ENCODE peak calls at places on chromosomes 6 and 20, in eight cellular contexts. One of them, this sample, is unnamed.

GRCh38 chr6:144284753-144285547 is at the start of gene UTRN:
- DNase-seq in GM12865: peak; percentile 71
- DNase-seq in HepG2: peak; percentile 74
- DNase-seq in GM23338: peak; percentile 94
- DNase-seq in gastrocnemius medialis: peak; percentile 67
- DNase-seq in DND-41: peak; percentile 75
- DNase-seq in lower lobe of right lung: peak; percentile 87
- DNase-seq in uterus: peak; percentile 80
- DNase-seq in this sample: peak; percentile 94

GRCh38 chr20:16518068-16518783 is 55.0 kb downstream of the KIF16B start:
- DNase-seq in lower lobe of right lung: no peak
- DNase-seq in HepG2: peak; percentile 60
- DNase-seq in gastrocnemius medialis: peak; percentile 51
- DNase-seq in DND-41: peak; percentile 12
- DNase-seq in uterus: no peak
- DNase-seq in GM12865: peak; percentile 54
- DNase-seq in GM23338: peak; percentile 88
- DNase-seq in this sample: peak; percentile 37

GRCh38 chr20:46784450-46785127 is 75.1 kb downstream of the SLC2A10 start:
- DNase-seq in gastrocnemius medialis: no peak
- DNase-seq in GM12865: no peak
- DNase-seq in DND-41: no peak
- DNase-seq in lower lobe of right lung: no peak
- DNase-seq in HepG2: peak; percentile 29
- DNase-seq in GM23338: no peak
- DNase-seq in uterus: peak; percentile 15
- DNase-seq in this sample: no peak

GRCh38 chr6:79570129-79570801 is 33.0 kb upstream of the LCA5 start:
- DNase-seq in DND-41: no peak
- DNase-seq in gastrocnemius medialis: no peak
- DNase-seq in GM23338: peak; percentile 92
- DNase-seq in GM12865: no peak
- DNase-seq in lower lobe of right lung: no peak
- DNase-seq in HepG2: peak; percentile 57
- DNase-seq in uterus: peak; percentile 32
- DNase-seq in this sample: no peak

GRCh38 chr20:18738055-18738454 is 75.5 kb upstream of the SCP2D1 start:
- DNase-seq in GM23338: no peak
- DNase-seq in lower lobe of right lung: peak; percentile 65
- DNase-seq in HepG2: no peak
- DNase-seq in DND-41: no peak
- DNase-seq in GM12865: no peak
- DNase-seq in uterus: no peak
- DNase-seq in gastrocnemius medialis: no peak
- DNase-seq in this sample: no peak

GRCh38 chr6:100447900-100448700 is 16.6 kb downstream of the SIM1 start:
- DNase-seq in uterus: no peak
- DNase-seq in lower lobe of right lung: no peak
- DNase-seq in GM12865: no peak
- DNase-seq in HepG2: no peak
- DNase-seq in GM23338: peak; percentile 40
- DNase-seq in DND-41: no peak
- DNase-seq in gastrocnemius medialis: no peak
- DNase-seq in this sample: no peak

GRCh38 chr6:157635388-157636244 is 187.4 kb upstream of the SNX9 start:
- DNase-seq in HepG2: no peak
- DNase-seq in uterus: peak; percentile 93
- DNase-seq in lower lobe of right lung: no peak
- DNase-seq in GM23338: peak; percentile 34
- DNase-seq in GM12865: no peak
- DNase-seq in DND-41: no peak
- DNase-seq in gastrocnemius medialis: no peak
- DNase-seq in this sample: no peak

GRCh38 chr6:83511901-83512681 is at the start of gene PRSS35:
- DNase-seq in DND-41: no peak
- DNase-seq in gastrocnemius medialis: no peak
- DNase-seq in uterus: peak; percentile 23
- DNase-seq in lower lobe of right lung: peak; percentile 58
- DNase-seq in GM23338: peak; percentile 89
- DNase-seq in HepG2: peak; percentile 7
- DNase-seq in GM12865: peak; percentile 38
- DNase-seq in this sample: peak; percentile 87

GRCh38 chr6:5936611-5937010 is 70.1 kb downstream of the NRN1 start:
- DNase-seq in DND-41: no peak
- DNase-seq in uterus: no peak
- DNase-seq in GM23338: no peak
- DNase-seq in lower lobe of right lung: no peak
- DNase-seq in GM12865: no peak
- DNase-seq in HepG2: no peak
- DNase-seq in gastrocnemius medialis: no peak
- DNase-seq in this sample: no peak

GRCh38 chr6:16882230-16882629 is 121.0 kb upstream of the ATXN1 start:
- DNase-seq in lower lobe of right lung: no peak
- DNase-seq in GM12865: no peak
- DNase-seq in GM23338: no peak
- DNase-seq in HepG2: no peak
- DNase-seq in uterus: no peak
- DNase-seq in gastrocnemius medialis: no peak
- DNase-seq in DND-41: no peak
- DNase-seq in this sample: no peak

GRCh38 chr6:16883414-16883813 is 122.2 kb upstream of the ATXN1 start:
- DNase-seq in lower lobe of right lung: no peak
- DNase-seq in GM12865: no peak
- DNase-seq in GM23338: no peak
- DNase-seq in HepG2: no peak
- DNase-seq in DND-41: no peak
- DNase-seq in uterus: no peak
- DNase-seq in gastrocnemius medialis: no peak
- DNase-seq in this sample: no peak

GRCh38 chr6:16885411-16886160 is 124.3 kb upstream of the ATXN1 start:
- DNase-seq in gastrocnemius medialis: no peak
- DNase-seq in GM23338: no peak
- DNase-seq in HepG2: no peak
- DNase-seq in lower lobe of right lung: no peak
- DNase-seq in GM12865: no peak
- DNase-seq in DND-41: no peak
- DNase-seq in uterus: no peak
- DNase-seq in this sample: no peak
- H3K4me3 ChIP-seq in gastrocnemius medialis: no peak overlapping the region
- H3K4me3 ChIP-seq in GM23338: no peak overlapping the region
- H3K4me3 ChIP-seq in HepG2: no peak overlapping the region
- H3K4me3 ChIP-seq in lower lobe of right lung: no peak overlapping the region
- H3K4me3 ChIP-seq in GM12865: no peak overlapping the region
- H3K4me3 ChIP-seq in DND-41: no peak overlapping the region
- H3K4me3 ChIP-seq in uterus: no peak overlapping the region
- H3K4me3 ChIP-seq in this sample: no peak overlapping the region

GRCh38 chr6:33410050-33410710 is 634 bp upstream of the PHF1 start:
- DNase-seq in gastrocnemius medialis: peak; percentile 97
- DNase-seq in HepG2: peak; percentile 96
- DNase-seq in GM12865: peak; percentile 99
- DNase-seq in DND-41: peak; percentile 98
- DNase-seq in GM23338: peak; percentile 98
- DNase-seq in uterus: peak; percentile 97
- DNase-seq in lower lobe of right lung: peak; percentile 99
- DNase-seq in this sample: peak; percentile 99
- H3K4me3 ChIP-seq in gastrocnemius medialis: peak overlapping the region; percentile 97
- H3K4me3 ChIP-seq in HepG2: peak overlapping the region; percentile 86
- H3K4me3 ChIP-seq in GM12865: peak overlapping the region; percentile 75
- H3K4me3 ChIP-seq in DND-41: peak overlapping the region; percentile 75
- H3K4me3 ChIP-seq in GM23338: peak overlapping the region; percentile 81
- H3K4me3 ChIP-seq in uterus: peak overlapping the region; percentile 85
- H3K4me3 ChIP-seq in lower lobe of right lung: peak overlapping the region; percentile 96
- H3K4me3 ChIP-seq in this sample: peak overlapping the region; percentile 99

GRCh38 chr6:14874975-14875677 is 370.7 kb upstream of the JARID2 start:
- DNase-seq in HepG2: no peak
- DNase-seq in lower lobe of right lung: no peak
- DNase-seq in gastrocnemius medialis: no peak
- DNase-seq in GM23338: no peak
- DNase-seq in DND-41: no peak
- DNase-seq in uterus: no peak
- DNase-seq in GM12865: no peak
- DNase-seq in this sample: no peak

GRCh38 chr6:14875678-14876063 is 370.2 kb upstream of the JARID2 start:
- DNase-seq in HepG2: no peak
- DNase-seq in GM23338: no peak
- DNase-seq in gastrocnemius medialis: no peak
- DNase-seq in DND-41: no peak
- DNase-seq in lower lobe of right lung: no peak
- DNase-seq in GM12865: peak; percentile 89
- DNase-seq in uterus: no peak
- DNase-seq in this sample: no peak

GRCh38 chr6:14877758-14878157 is 368.1 kb upstream of the JARID2 start:
- DNase-seq in lower lobe of right lung: no peak
- DNase-seq in gastrocnemius medialis: no peak
- DNase-seq in GM23338: no peak
- DNase-seq in DND-41: peak; percentile 9
- DNase-seq in GM12865: no peak
- DNase-seq in HepG2: no peak
- DNase-seq in uterus: no peak
- DNase-seq in this sample: no peak

GRCh38 chr6:14880052-14880451 is 365.8 kb upstream of the JARID2 start:
- DNase-seq in lower lobe of right lung: no peak
- DNase-seq in DND-41: no peak
- DNase-seq in uterus: no peak
- DNase-seq in HepG2: no peak
- DNase-seq in GM23338: no peak
- DNase-seq in gastrocnemius medialis: peak; percentile 71
- DNase-seq in GM12865: no peak
- DNase-seq in this sample: no peak

GRCh38 chr6:14876778-14877613 is 368.9 kb upstream of the JARID2 start:
- DNase-seq in gastrocnemius medialis: peak; percentile 48
- DNase-seq in GM23338: no peak
- DNase-seq in HepG2: no peak
- DNase-seq in GM12865: peak; percentile 91
- DNase-seq in uterus: no peak
- DNase-seq in DND-41: peak; percentile 19
- DNase-seq in lower lobe of right lung: no peak
- DNase-seq in this sample: no peak
- H3K4me3 ChIP-seq in gastrocnemius medialis: peak overlapping the region; percentile 14
- H3K4me3 ChIP-seq in GM23338: no peak overlapping the region
- H3K4me3 ChIP-seq in HepG2: no peak overlapping the region
- H3K4me3 ChIP-seq in GM12865: no peak overlapping the region
- H3K4me3 ChIP-seq in uterus: no peak overlapping the region
- H3K4me3 ChIP-seq in DND-41: no peak overlapping the region
- H3K4me3 ChIP-seq in lower lobe of right lung: no peak overlapping the region
- H3K4me3 ChIP-seq in this sample: no peak overlapping the region

GRCh38 chr20:41002842-41003142 is 25.8 kb upstream of the TOP1 start:
- DNase-seq in GM12865: no peak
- DNase-seq in HepG2: no peak
- DNase-seq in DND-41: no peak
- DNase-seq in gastrocnemius medialis: no peak
- DNase-seq in lower lobe of right lung: no peak
- DNase-seq in uterus: no peak
- DNase-seq in GM23338: no peak
- DNase-seq in this sample: no peak
- H3K4me3 ChIP-seq in GM12865: no peak overlapping the region
- H3K4me3 ChIP-seq in HepG2: peak overlapping the region; percentile 0
- H3K4me3 ChIP-seq in DND-41: no peak overlapping the region
- H3K4me3 ChIP-seq in gastrocnemius medialis: no peak overlapping the region
- H3K4me3 ChIP-seq in lower lobe of right lung: no peak overlapping the region
- H3K4me3 ChIP-seq in uterus: no peak overlapping the region
- H3K4me3 ChIP-seq in GM23338: no peak overlapping the region
- H3K4me3 ChIP-seq in this sample: no peak overlapping the region

DNA sequence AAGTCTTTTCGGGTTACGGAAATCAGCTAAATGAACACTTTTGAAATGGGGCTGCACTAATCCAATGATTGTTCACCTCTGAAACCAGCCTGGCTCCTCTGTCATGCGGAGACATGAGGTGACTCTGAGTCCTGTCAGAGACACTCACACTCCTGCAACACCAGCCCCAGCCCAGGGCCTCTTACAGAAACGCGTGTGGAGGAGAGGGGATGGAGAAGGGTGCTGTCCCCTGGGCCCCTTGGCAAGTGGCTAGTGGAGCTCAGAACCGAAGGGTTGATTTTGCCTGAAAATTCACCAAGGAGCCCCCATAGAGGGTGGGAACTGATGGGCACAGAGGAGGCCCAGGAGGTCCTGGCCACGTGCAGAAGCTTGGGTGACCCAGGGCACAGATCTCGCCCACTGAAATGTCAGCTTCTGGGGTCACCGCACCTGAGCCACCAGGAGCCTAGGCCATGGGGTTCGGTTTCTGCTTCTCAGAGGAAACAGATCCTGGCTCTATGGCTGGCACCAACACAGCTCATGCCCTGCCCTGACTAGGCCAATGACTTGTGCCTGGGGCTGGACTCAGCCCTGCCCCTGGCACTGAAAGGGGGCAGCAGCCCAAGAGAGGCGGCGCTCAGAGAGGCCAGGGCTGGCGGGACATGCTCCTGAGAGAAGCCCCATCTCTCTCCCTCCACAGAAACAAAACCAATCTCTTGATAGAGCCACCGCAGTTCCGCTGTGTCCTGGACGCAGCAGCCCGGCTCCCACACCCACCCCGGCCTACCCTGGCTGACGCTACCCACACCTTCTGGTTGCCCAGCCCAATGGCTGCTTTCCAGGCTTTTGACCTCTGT is 144.7 kb downstream of the ERMARD start:
- DNase-seq in HepG2: no peak
- DNase-seq in uterus: no peak
- DNase-seq in gastrocnemius medialis: no peak
- DNase-seq in GM23338: no peak
- DNase-seq in DND-41: no peak
- DNase-seq in GM12865: no peak
- DNase-seq in lower lobe of right lung: no peak
- DNase-seq in this sample: no peak
- H3K4me3 ChIP-seq in HepG2: no peak overlapping the region
- H3K4me3 ChIP-seq in uterus: no peak overlapping the region
- H3K4me3 ChIP-seq in gastrocnemius medialis: no peak overlapping the region
- H3K4me3 ChIP-seq in GM23338: no peak overlapping the region
- H3K4me3 ChIP-seq in DND-41: no peak overlapping the region
- H3K4me3 ChIP-seq in GM12865: no peak overlapping the region
- H3K4me3 ChIP-seq in lower lobe of right lung: no peak overlapping the region
- H3K4me3 ChIP-seq in this sample: no peak overlapping the region

DNA sequence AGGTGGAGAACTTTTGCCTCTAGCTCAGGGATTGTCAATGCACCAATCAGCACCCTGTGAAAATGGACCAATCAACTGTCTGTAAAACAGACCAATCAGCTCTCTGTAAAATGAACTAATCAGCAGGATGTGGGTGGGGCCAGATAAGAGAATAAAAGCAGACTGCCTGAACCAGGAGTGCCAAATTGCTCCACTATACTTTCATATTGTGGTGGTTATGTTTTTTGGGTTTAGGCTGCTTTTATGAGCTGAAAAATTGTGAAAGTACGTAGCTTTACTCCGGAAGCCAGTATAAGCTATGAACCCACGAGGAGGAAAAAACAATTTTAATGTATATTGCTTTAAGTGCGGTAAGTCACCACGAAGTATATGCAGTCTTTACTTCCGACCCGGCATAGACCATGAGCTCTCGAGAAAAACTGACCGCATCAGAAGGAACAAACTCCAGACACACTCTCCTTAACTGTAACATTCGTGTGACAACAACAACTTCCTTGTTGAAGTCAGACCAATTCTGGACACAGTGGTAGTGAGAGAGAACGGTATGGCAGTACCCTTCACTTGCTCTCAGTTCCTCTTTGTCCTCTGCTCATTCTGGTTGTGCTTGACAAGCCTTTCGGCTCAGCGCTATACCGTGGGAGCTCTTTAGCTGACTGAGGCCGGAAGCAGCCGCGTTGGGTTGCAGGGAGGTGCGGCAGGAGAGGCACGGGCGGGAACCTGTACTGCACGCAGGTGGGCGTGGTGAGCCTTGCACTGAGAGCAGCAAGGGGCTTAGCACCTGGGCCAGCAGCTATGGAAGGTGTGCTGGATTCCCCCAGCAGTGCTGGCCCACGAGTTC is 81.9 kb upstream of the E2F3 start:
- DNase-seq in DND-41: peak; percentile 77
- DNase-seq in GM12865: peak; percentile 97
- DNase-seq in gastrocnemius medialis: no peak
- DNase-seq in lower lobe of right lung: peak; percentile 70
- DNase-seq in uterus: no peak
- DNase-seq in HepG2: no peak
- DNase-seq in GM23338: no peak
- DNase-seq in this sample: peak; percentile 78
- H3K4me3 ChIP-seq in DND-41: peak overlapping the region; percentile 60
- H3K4me3 ChIP-seq in GM12865: peak overlapping the region; percentile 54
- H3K4me3 ChIP-seq in gastrocnemius medialis: no peak overlapping the region
- H3K4me3 ChIP-seq in lower lobe of right lung: peak overlapping the region; percentile 24
- H3K4me3 ChIP-seq in uterus: no peak overlapping the region
- H3K4me3 ChIP-seq in HepG2: no peak overlapping the region
- H3K4me3 ChIP-seq in GM23338: no peak overlapping the region
- H3K4me3 ChIP-seq in this sample: no peak overlapping the region

This sample was measured in right cardiac atrium.